ENCODE peak calls at places on chromosome 9, in eight cellular contexts. G, U, H, E, M, C, K and F are unnamed samples.

GRCh38 chr9:78858266-78858665 is 561.3 kb downstream of the PSAT1 start:
- DNase-seq in M (no peak), U (no peak), H (no peak), K (no peak), G (no peak), C (no peak), E (no peak), F (no peak)

GRCh38 chr9:127781821-127782220 is 3.4 kb upstream of the SH2D3C start:
- DNase-seq in U (no peak), H (no peak), M (no peak), C (no peak), K (no peak), E (no peak), G (no peak), F (no peak)

GRCh38 chr9:123562844-123563346 is 206.9 kb downstream of the CRB2 start:
- DNase-seq in C (no peak), U (no peak), K (no peak), G (no peak), E (peak), H (no peak), M (no peak), F (no peak)

GRCh38 chr9:33458444-33458843 is 11.1 kb upstream of the AQP3 start:
- DNase-seq in H (peak), C (no peak), U (no peak), K (no peak), M (no peak), G (no peak), E (peak), F (peak)

GRCh38 chr9:76153902-76154629 is 240.2 kb downstream of the RFK start:
- DNase-seq in G (no peak), U (no peak), C (no peak), M (no peak), H (no peak), K (no peak), E (no peak), F (no peak)

GRCh38 chr9:76560481-76560891 is 101.5 kb downstream of the GCNT1 start:
- DNase-seq in K (no peak), H (no peak), U (no peak), C (no peak), E (peak), G (no peak), M (no peak), F (no peak)

GRCh38 chr9:4081948-4082347 is 217.9 kb downstream of the GLIS3 start:
- DNase-seq in C (no peak), H (no peak), K (no peak), U (no peak), E (no peak), G (no peak), M (no peak), F (no peak)

GRCh38 chr9:86700601-86701000 is 246.7 kb downstream of the GAS1 start:
- DNase-seq in K (peak), U (no peak), M (no peak), H (no peak), G (no peak), C (no peak), E (no peak), F (no peak)

GRCh38 chr9:70484232-70485130 is 70.0 kb upstream of the KLF9 start:
- DNase-seq in C (no peak), K (no peak), E (peak), H (no peak), U (no peak), M (no peak), G (no peak), F (peak)

GRCh38 chr9:83047839-83048775 is 14.8 kb downstream of the RASEF start:
- DNase-seq in U (peak), M (no peak), G (no peak), K (no peak), C (no peak), H (no peak), E (peak), F (no peak)

GRCh38 chr9:74951725-74952151 is 974 bp downstream of the C9orf40 start:
- DNase-seq in H (peak), G (no peak), U (peak), C (peak), M (peak), K (peak), E (peak), F (peak)

GRCh38 chr9:86546712-86547111 is 192.5 kb upstream of the TUT7 start:
- DNase-seq in C (no peak), U (no peak), K (no peak), G (peak), E (peak), M (no peak), H (no peak), F (no peak)

GRCh38 chr9:117135481-117135880 is 279.4 kb downstream of the ASTN2 start:
- DNase-seq in H (no peak), M (no peak), E (no peak), C (no peak), U (no peak), G (no peak), K (no peak), F (no peak)